ENCODE peak calls at places on chromosomes 11 and 22, in ten cellular contexts. One of them, this sample, is unnamed.

GRCh38 chr11:69657911-69658605 is 17.1 kb downstream of the LTO1 start:
- DNase-seq in right lobe of liver: no peak
- DNase-seq in adrenal gland: no peak
- DNase-seq in H9: peak
- DNase-seq in sigmoid colon: no peak
- DNase-seq in heart left ventricle: peak
- DNase-seq in cardiac fibroblast: no peak
- DNase-seq in mammary epithelial cell: no peak
- DNase-seq in kidney: peak
- DNase-seq in left ventricle myocardium inferior: no peak
- DNase-seq in this sample: no peak

GRCh38 chr11:19729141-19729540 is 16.5 kb downstream of the NAV2 start:
- DNase-seq in adrenal gland: no peak
- DNase-seq in mammary epithelial cell: no peak
- DNase-seq in heart left ventricle: no peak
- DNase-seq in sigmoid colon: no peak
- DNase-seq in cardiac fibroblast: no peak
- DNase-seq in H9: no peak
- DNase-seq in right lobe of liver: no peak
- DNase-seq in kidney: no peak
- DNase-seq in left ventricle myocardium inferior: no peak
- DNase-seq in this sample: no peak

GRCh38 chr11:82775736-82776346 is 42.2 kb upstream of the FAM181B start:
- DNase-seq in heart left ventricle: no peak
- DNase-seq in right lobe of liver: no peak
- DNase-seq in kidney: no peak
- DNase-seq in cardiac fibroblast: peak
- DNase-seq in H9: peak
- DNase-seq in left ventricle myocardium inferior: no peak
- DNase-seq in sigmoid colon: no peak
- DNase-seq in mammary epithelial cell: peak
- DNase-seq in adrenal gland: peak
- DNase-seq in this sample: peak

GRCh38 chr11:93888026-93888425 is 37.6 kb upstream of the VSTM5 start:
- DNase-seq in left ventricle myocardium inferior: no peak
- DNase-seq in right lobe of liver: no peak
- DNase-seq in adrenal gland: no peak
- DNase-seq in kidney: no peak
- DNase-seq in sigmoid colon: no peak
- DNase-seq in mammary epithelial cell: no peak
- DNase-seq in heart left ventricle: no peak
- DNase-seq in H9: no peak
- DNase-seq in cardiac fibroblast: no peak
- DNase-seq in this sample: no peak

GRCh38 chr11:45606514-45607024 is 58.9 kb downstream of the CHST1 start:
- DNase-seq in mammary epithelial cell: no peak
- DNase-seq in H9: peak
- DNase-seq in right lobe of liver: no peak
- DNase-seq in sigmoid colon: no peak
- DNase-seq in cardiac fibroblast: no peak
- DNase-seq in left ventricle myocardium inferior: no peak
- DNase-seq in heart left ventricle: no peak
- DNase-seq in adrenal gland: no peak
- DNase-seq in kidney: no peak
- DNase-seq in this sample: no peak

GRCh38 chr11:520428-521178 is 13.6 kb upstream of the RNH1 start:
- DNase-seq in right lobe of liver: no peak
- DNase-seq in left ventricle myocardium inferior: no peak
- DNase-seq in adrenal gland: no peak
- DNase-seq in kidney: peak
- DNase-seq in heart left ventricle: no peak
- DNase-seq in sigmoid colon: no peak
- DNase-seq in cardiac fibroblast: no peak
- DNase-seq in mammary epithelial cell: no peak
- DNase-seq in H9: peak
- DNase-seq in this sample: no peak

GRCh38 chr11:3721002-3721401 is 49.8 kb upstream of the CHRNA10 start:
- DNase-seq in sigmoid colon: no peak
- DNase-seq in kidney: no peak
- DNase-seq in cardiac fibroblast: no peak
- DNase-seq in right lobe of liver: no peak
- DNase-seq in H9: no peak
- DNase-seq in mammary epithelial cell: no peak
- DNase-seq in adrenal gland: no peak
- DNase-seq in left ventricle myocardium inferior: no peak
- DNase-seq in heart left ventricle: no peak
- DNase-seq in this sample: no peak

GRCh38 chr11:127224276-127224675 is 223.7 kb upstream of the KIRREL3 start:
- DNase-seq in heart left ventricle: no peak
- DNase-seq in left ventricle myocardium inferior: no peak
- DNase-seq in adrenal gland: no peak
- DNase-seq in cardiac fibroblast: no peak
- DNase-seq in sigmoid colon: no peak
- DNase-seq in kidney: no peak
- DNase-seq in H9: no peak
- DNase-seq in mammary epithelial cell: no peak
- DNase-seq in right lobe of liver: no peak
- DNase-seq in this sample: no peak

GRCh38 chr11:132595711-132596111 is 936.6 kb downstream of the OPCML start:
- DNase-seq in H9: no peak
- DNase-seq in sigmoid colon: no peak
- DNase-seq in kidney: no peak
- DNase-seq in cardiac fibroblast: peak
- DNase-seq in adrenal gland: no peak
- DNase-seq in heart left ventricle: no peak
- DNase-seq in mammary epithelial cell: no peak
- DNase-seq in left ventricle myocardium inferior: no peak
- DNase-seq in right lobe of liver: no peak
- DNase-seq in this sample: no peak

GRCh38 chr11:72381584-72382090 is 52.7 kb downstream of the CLPB start:
- DNase-seq in H9: no peak
- DNase-seq in left ventricle myocardium inferior: no peak
- DNase-seq in heart left ventricle: no peak
- DNase-seq in mammary epithelial cell: no peak
- DNase-seq in kidney: no peak
- DNase-seq in adrenal gland: no peak
- DNase-seq in sigmoid colon: no peak
- DNase-seq in right lobe of liver: no peak
- DNase-seq in cardiac fibroblast: no peak
- DNase-seq in this sample: no peak

GRCh38 chr11:100247701-100248100 is 439.4 kb upstream of the ARHGAP42 start:
- DNase-seq in heart left ventricle: no peak
- DNase-seq in right lobe of liver: no peak
- DNase-seq in mammary epithelial cell: no peak
- DNase-seq in cardiac fibroblast: no peak
- DNase-seq in kidney: no peak
- DNase-seq in adrenal gland: no peak
- DNase-seq in H9: no peak
- DNase-seq in sigmoid colon: no peak
- DNase-seq in left ventricle myocardium inferior: no peak
- DNase-seq in this sample: no peak

GRCh38 chr22:43616645-43617044 is 195.5 kb downstream of the EFCAB6 start:
- DNase-seq in heart left ventricle: no peak
- DNase-seq in sigmoid colon: no peak
- DNase-seq in right lobe of liver: peak
- DNase-seq in cardiac fibroblast: no peak
- DNase-seq in adrenal gland: no peak
- DNase-seq in left ventricle myocardium inferior: no peak
- DNase-seq in mammary epithelial cell: no peak
- DNase-seq in H9: no peak
- DNase-seq in kidney: no peak
- DNase-seq in this sample: no peak

GRCh38 chr11:64694821-64695365 is 28.1 kb downstream of the NRXN2 start:
- DNase-seq in adrenal gland: no peak
- DNase-seq in H9: peak
- DNase-seq in heart left ventricle: no peak
- DNase-seq in right lobe of liver: no peak
- DNase-seq in kidney: no peak
- DNase-seq in left ventricle myocardium inferior: no peak
- DNase-seq in mammary epithelial cell: no peak
- DNase-seq in cardiac fibroblast: no peak
- DNase-seq in sigmoid colon: no peak
- DNase-seq in this sample: no peak

GRCh38 chr11:87445002-87445401 is 407.3 kb downstream of the TMEM135 start:
- DNase-seq in cardiac fibroblast: peak
- DNase-seq in kidney: no peak
- DNase-seq in left ventricle myocardium inferior: no peak
- DNase-seq in H9: no peak
- DNase-seq in right lobe of liver: no peak
- DNase-seq in mammary epithelial cell: no peak
- DNase-seq in sigmoid colon: no peak
- DNase-seq in heart left ventricle: no peak
- DNase-seq in adrenal gland: no peak
- DNase-seq in this sample: no peak

DNA sequence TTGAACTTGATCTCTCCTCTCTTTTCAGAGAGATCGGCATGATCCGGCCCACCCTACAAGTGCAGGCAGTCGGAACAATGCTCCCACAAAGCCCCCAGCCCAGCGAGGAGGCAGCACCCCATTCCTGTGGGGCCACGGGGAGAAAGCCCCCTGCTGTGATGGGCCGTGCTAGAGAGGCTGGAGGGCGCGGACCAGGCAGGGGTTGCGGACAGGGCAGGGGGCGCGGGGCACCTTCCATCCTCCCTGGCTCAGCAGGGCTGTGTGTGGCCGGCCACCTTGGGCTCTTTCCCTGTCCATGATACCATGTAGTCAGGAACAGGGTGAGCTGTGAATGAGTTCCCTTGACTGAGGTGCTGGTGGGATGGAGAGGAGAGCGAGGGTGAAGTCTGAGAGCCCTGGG is 379.8 kb downstream of the BRD1 start:
- DNase-seq in cardiac fibroblast: no peak
- DNase-seq in right lobe of liver: no peak
- DNase-seq in sigmoid colon: no peak
- DNase-seq in heart left ventricle: no peak
- DNase-seq in kidney: no peak
- DNase-seq in H9: no peak
- DNase-seq in left ventricle myocardium inferior: no peak
- DNase-seq in adrenal gland: no peak
- DNase-seq in mammary epithelial cell: no peak
- DNase-seq in this sample: no peak
- TF ChIP-seq CTCF in cardiac fibroblast: no peak
- TF ChIP-seq CTCF in right lobe of liver: no peak
- TF ChIP-seq CTCF in sigmoid colon: no peak
- TF ChIP-seq CTCF in heart left ventricle: no peak
- TF ChIP-seq CTCF in kidney: no peak
- TF ChIP-seq CTCF in H9: no peak
- TF ChIP-seq CTCF in left ventricle myocardium inferior: no peak
- TF ChIP-seq CTCF in adrenal gland: no peak
- TF ChIP-seq CTCF in mammary epithelial cell: no peak
- TF ChIP-seq CTCF in this sample: no peak

GRCh38 chr11:122398167-122398566 is 257.4 kb upstream of the UBASH3B start:
- DNase-seq in H9: no peak
- DNase-seq in cardiac fibroblast: peak
- DNase-seq in kidney: no peak
- DNase-seq in sigmoid colon: no peak
- DNase-seq in heart left ventricle: no peak
- DNase-seq in mammary epithelial cell: no peak
- DNase-seq in left ventricle myocardium inferior: no peak
- DNase-seq in adrenal gland: peak
- DNase-seq in right lobe of liver: no peak
- DNase-seq in this sample: no peak
- TF ChIP-seq CTCF in H9: no peak
- TF ChIP-seq CTCF in cardiac fibroblast: no peak
- TF ChIP-seq CTCF in kidney: no peak
- TF ChIP-seq CTCF in sigmoid colon: no peak
- TF ChIP-seq CTCF in heart left ventricle: no peak
- TF ChIP-seq CTCF in mammary epithelial cell: no peak
- TF ChIP-seq CTCF in left ventricle myocardium inferior: no peak
- TF ChIP-seq CTCF in adrenal gland: no peak
- TF ChIP-seq CTCF in right lobe of liver: no peak
- TF ChIP-seq CTCF in this sample: no peak

GRCh38 chr22:46009730-46010129 is 32.8 kb upstream of the WNT7B start:
- DNase-seq in cardiac fibroblast: no peak
- DNase-seq in mammary epithelial cell: no peak
- DNase-seq in adrenal gland: peak
- DNase-seq in right lobe of liver: peak
- DNase-seq in kidney: peak
- DNase-seq in heart left ventricle: peak
- DNase-seq in H9: no peak
- DNase-seq in sigmoid colon: peak
- DNase-seq in left ventricle myocardium inferior: peak
- DNase-seq in this sample: no peak
- TF ChIP-seq CTCF in cardiac fibroblast: no peak
- TF ChIP-seq CTCF in mammary epithelial cell: no peak
- TF ChIP-seq CTCF in adrenal gland: no peak
- TF ChIP-seq CTCF in right lobe of liver: no peak
- TF ChIP-seq CTCF in kidney: no peak
- TF ChIP-seq CTCF in heart left ventricle: no peak
- TF ChIP-seq CTCF in H9: no peak
- TF ChIP-seq CTCF in sigmoid colon: no peak
- TF ChIP-seq CTCF in left ventricle myocardium inferior: no peak
- TF ChIP-seq CTCF in this sample: no peak

GRCh38 chr22:41177040-41177625 is 28.0 kb upstream of the L3MBTL2 start:
- DNase-seq in right lobe of liver: peak
- DNase-seq in adrenal gland: no peak
- DNase-seq in mammary epithelial cell: no peak
- DNase-seq in kidney: no peak
- DNase-seq in heart left ventricle: no peak
- DNase-seq in sigmoid colon: no peak
- DNase-seq in cardiac fibroblast: no peak
- DNase-seq in H9: no peak
- DNase-seq in left ventricle myocardium inferior: no peak
- DNase-seq in this sample: no peak

GRCh38 chr22:41177626-41178424 is 27.3 kb upstream of the L3MBTL2 start:
- DNase-seq in adrenal gland: no peak
- DNase-seq in cardiac fibroblast: no peak
- DNase-seq in mammary epithelial cell: no peak
- DNase-seq in left ventricle myocardium inferior: no peak
- DNase-seq in sigmoid colon: no peak
- DNase-seq in right lobe of liver: no peak
- DNase-seq in kidney: no peak
- DNase-seq in heart left ventricle: no peak
- DNase-seq in H9: no peak
- DNase-seq in this sample: no peak

GRCh38 chr22:41175546-41175945 is 29.6 kb upstream of the L3MBTL2 start:
- DNase-seq in sigmoid colon: no peak
- DNase-seq in right lobe of liver: no peak
- DNase-seq in H9: no peak
- DNase-seq in kidney: no peak
- DNase-seq in left ventricle myocardium inferior: no peak
- DNase-seq in mammary epithelial cell: no peak
- DNase-seq in cardiac fibroblast: peak
- DNase-seq in adrenal gland: no peak
- DNase-seq in heart left ventricle: no peak
- DNase-seq in this sample: no peak

GRCh38 chr22:41169157-41169556 is 36.0 kb upstream of the L3MBTL2 start:
- DNase-seq in right lobe of liver: no peak
- DNase-seq in heart left ventricle: no peak
- DNase-seq in sigmoid colon: no peak
- DNase-seq in kidney: no peak
- DNase-seq in cardiac fibroblast: no peak
- DNase-seq in left ventricle myocardium inferior: no peak
- DNase-seq in adrenal gland: no peak
- DNase-seq in mammary epithelial cell: no peak
- DNase-seq in H9: no peak
- DNase-seq in this sample: no peak

DNA sequence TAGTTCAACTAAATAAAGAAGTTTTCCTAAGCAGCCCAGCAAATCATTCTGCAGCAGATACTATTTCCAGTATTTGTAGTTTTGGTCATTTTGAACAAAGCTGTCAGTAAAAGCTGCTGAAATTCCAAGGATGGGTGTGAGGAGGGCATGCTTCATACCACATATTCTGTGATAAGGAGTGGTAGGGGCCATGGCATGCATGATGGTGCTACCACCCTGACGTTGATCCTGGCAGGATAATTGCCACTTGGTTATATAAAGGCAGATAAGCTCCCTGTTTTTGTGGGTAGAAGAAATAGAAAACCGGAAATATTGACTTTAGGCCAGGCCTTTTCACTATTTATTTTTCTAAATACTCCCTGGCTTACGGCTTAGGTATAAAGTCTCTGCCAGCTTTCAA is 33.1 kb upstream of the L3MBTL2 start:
- DNase-seq in mammary epithelial cell: no peak
- DNase-seq in right lobe of liver: no peak
- DNase-seq in H9: no peak
- DNase-seq in heart left ventricle: no peak
- DNase-seq in left ventricle myocardium inferior: no peak
- DNase-seq in sigmoid colon: no peak
- DNase-seq in cardiac fibroblast: no peak
- DNase-seq in kidney: no peak
- DNase-seq in adrenal gland: no peak
- DNase-seq in this sample: no peak
- TF ChIP-seq CTCF in mammary epithelial cell: no peak
- TF ChIP-seq CTCF in right lobe of liver: no peak
- TF ChIP-seq CTCF in H9: no peak
- TF ChIP-seq CTCF in heart left ventricle: no peak
- TF ChIP-seq CTCF in left ventricle myocardium inferior: no peak
- TF ChIP-seq CTCF in sigmoid colon: no peak
- TF ChIP-seq CTCF in cardiac fibroblast: no peak
- TF ChIP-seq CTCF in kidney: no peak
- TF ChIP-seq CTCF in adrenal gland: no peak
- TF ChIP-seq CTCF in this sample: no peak

This sample was measured in AG09319.